ENCODE peak calls at places on chromosomes 7 and 10, in five cellular contexts. P is PC-9, S is GM23248, Q is astrocyte, I is PC-3. H is an unnamed sample. For H3K9me3, the result is how much of the 10 kb centered on the place peaks cover.

GRCh38 chr10:100624298-100624697 is 88.6 kb downstream of the HIF1AN start:
- DNase-seq in P (no peak), S (no peak), Q (no peak), I (no peak), H (peak)

GRCh38 chr7:17632401-17632800 is 307.9 kb downstream of the SNX13 start:
- DNase-seq in S (peak), Q (no peak), P (no peak), I (no peak), H (no peak)

GRCh38 chr7:825386-825785 is 6.9 kb upstream of the SUN1 start:
- DNase-seq in S (peak), Q (peak), P (no peak), I (no peak), H (peak)

GRCh38 chr10:75941181-75941580 is 509.8 kb downstream of the LRMDA start:
- DNase-seq in S (no peak), Q (no peak), I (no peak), P (no peak), H (no peak)

GRCh38 chr10:58743466-58744115 is 230.9 kb downstream of the BICC1 start:
- DNase-seq in P (no peak), S (peak), Q (peak), I (no peak), H (peak)

GRCh38 chr7:66859794-66860645 is 61.0 kb upstream of the TMEM248 start:
- DNase-seq in P (no peak), S (peak), Q (no peak), I (no peak), H (no peak)

GRCh38 chr7:130114776-130115175 is 44.4 kb downstream of the KLHDC10 start:
- DNase-seq in I (peak), S (no peak), P (peak), Q (no peak), H (peak)

GRCh38 chr7:152674860-152675760 is 831 bp downstream of the XRCC2 start:
- DNase-seq in Q (no peak), P (no peak), S (peak), I (peak), H (peak)

GRCh38 chr10:93039110-93039509 is 21.5 kb upstream of the CYP26C1 start:
- DNase-seq in Q (no peak), P (no peak), I (no peak), S (peak), H (peak)

GRCh38 chr7:18345641-18346234 is 149.8 kb upstream of the HDAC9 start:
- DNase-seq in P (no peak), I (peak), S (peak), Q (peak), H (no peak)

GRCh38 chr10:69422676-69423075 is 6.0 kb upstream of the TACR2 start:
- DNase-seq in I (no peak), P (no peak), Q (no peak), S (no peak), H (no peak)

GRCh38 chr10:10644317-10645111 is 373.2 kb upstream of the CELF2 start:
- DNase-seq in I (no peak), P (no peak), S (peak), Q (peak), H (peak)

GRCh38 chr10:80144302-80145131 is 12.0 kb downstream of the PLAC9 start:
- DNase-seq in S (peak), P (peak), Q (no peak), I (peak), H (peak)

DNA sequence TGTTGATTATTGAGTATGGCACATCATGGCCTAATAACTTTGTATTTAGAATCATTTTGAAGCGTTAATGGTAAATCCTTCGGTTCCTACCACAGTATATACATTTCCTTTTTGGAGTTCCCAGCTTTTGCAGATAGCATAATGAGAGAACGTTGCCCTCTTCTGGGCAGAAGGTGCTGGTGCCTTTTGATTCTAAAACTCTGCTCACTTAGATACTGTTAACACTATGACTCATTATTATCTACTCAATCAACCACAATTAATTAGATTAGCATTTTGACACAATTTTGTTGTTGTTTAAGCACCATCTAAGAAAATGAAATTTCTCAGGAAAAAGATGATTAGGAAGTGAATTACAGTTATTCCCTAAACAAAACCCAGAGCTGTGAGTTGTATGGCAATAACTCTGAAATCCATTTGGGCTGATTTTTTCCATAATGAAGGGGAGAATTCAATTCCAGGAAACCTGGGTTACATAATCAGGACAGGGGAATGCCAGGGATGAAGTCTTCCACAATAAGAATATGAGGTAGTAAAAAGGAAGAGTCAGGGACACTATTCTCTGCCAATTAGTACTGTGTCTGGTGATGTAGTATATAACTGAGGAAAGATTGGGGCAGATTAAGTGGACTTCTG is 11.5 kb upstream of the DLD start:
- DNase-seq in P (peak), S (peak), I (peak), Q (peak), H (peak)
- H2AFZ ChIP-seq in P (peak), S (peak), I (peak), Q (no peak), H (peak)

GRCh38 chr7:158130023-158130409 is 457.6 kb downstream of the PTPRN2 start:
- DNase-seq in S (no peak), I (no peak), P (no peak), Q (no peak), H (peak)
- H3K9me3 ChIP-seq in S (under half), I (under half), P (under half), Q (under half), H (under half)

DNA sequence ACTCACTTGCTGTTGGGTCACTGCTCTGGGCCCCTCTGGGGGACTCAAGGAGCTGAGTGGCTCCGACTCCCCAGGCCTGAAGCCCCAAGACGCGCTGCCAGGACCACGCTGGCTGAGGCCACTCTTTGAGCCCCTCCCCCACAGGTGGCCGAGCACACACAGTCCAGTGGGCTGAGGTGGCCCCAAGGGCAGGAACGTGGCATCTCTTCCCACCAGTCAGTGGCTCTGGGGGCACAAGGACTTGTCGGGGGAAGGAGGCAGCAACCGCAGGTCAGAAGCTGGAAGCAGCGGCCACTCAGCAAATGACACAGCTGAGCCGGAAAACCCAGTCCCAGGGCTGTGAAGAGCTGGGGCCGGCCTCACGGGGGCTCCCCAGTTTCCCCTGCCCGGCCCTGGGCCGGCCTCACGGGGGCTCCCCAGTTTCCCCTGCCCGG is 24.1 kb downstream of the GRIFIN start:
- DNase-seq in I (no peak), Q (no peak), S (no peak), P (no peak), H (no peak)
- H2AFZ ChIP-seq in I (peak), Q (peak), S (peak), P (no peak), H (peak)

DNA sequence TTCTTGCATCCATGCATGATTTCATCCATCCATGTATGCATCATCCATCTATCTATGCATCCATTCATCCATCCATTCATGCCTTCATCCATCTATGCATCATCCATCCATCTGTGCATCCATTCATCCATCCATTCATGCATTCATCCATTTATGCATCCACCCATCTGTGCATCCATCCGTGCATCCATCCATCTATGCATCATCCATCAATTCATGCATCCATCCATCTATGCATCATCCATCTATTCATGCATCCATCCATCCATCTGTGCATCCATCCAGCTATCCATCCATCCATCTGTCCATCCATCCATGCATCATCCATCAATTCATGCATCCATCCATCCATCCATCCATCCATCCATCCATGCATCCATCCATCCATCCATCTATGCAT is 131.3 kb downstream of the DYNC2I1 start:
- DNase-seq in S (no peak), P (no peak), I (no peak), Q (no peak), H (no peak)
- H3K9me3 ChIP-seq in S (under half), P (under half), I (under half), Q (under half), H (under half)

GRCh38 chr7:142025896-142026295 is 30.2 kb downstream of the MGAM start:
- DNase-seq in I (peak), S (peak), Q (peak), P (peak), H (peak)

GRCh38 chr7:142030294-142030693 is 34.6 kb downstream of the MGAM start:
- DNase-seq in Q (no peak), I (peak), P (peak), S (peak), H (peak)

GRCh38 chr7:142024547-142024946 is 28.9 kb downstream of the MGAM start:
- DNase-seq in Q (peak), P (peak), I (peak), S (peak), H (peak)
- H2AFZ ChIP-seq in Q (no peak), P (no peak), I (no peak), S (no peak), H (no peak)

GRCh38 chr7:64294701-64295420 is 18.9 kb upstream of the ZNF736 start:
- DNase-seq in Q (no peak), P (no peak), S (no peak), I (no peak), H (no peak)

DNA sequence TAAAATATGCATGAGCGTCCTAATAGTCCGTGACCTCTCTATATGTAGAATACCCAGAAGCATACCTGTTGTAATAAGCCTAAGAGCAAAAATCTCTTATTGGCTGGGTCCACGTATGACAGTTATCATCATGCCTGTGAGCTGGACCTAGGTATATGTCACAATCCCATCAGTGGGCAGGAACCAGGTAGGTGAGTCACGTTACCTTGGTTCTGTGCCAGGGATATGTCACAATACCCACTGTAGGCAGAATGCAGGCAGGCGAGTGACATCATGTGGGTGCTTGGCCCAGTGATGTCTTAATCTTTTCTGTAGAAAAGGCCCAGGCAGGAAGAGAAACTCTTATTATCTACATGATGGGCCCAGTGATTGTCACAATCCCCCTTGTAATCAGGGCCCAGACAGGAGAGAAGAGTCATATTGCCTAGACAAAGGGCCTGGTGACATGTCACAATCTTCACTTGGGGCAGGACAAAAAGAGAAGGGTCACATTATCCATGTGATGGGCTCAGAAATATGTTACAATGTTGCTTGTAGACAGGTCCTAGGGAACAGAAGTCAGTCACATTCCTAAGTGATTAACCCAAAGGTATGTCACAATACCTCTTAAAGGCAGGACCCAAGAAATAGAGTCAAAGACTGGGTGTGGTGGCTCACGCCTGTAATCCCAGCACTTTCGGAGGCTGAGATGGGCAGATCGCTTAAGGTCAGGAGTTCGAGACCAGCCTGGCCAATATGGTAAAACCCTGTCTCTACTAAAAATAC is 12.9 kb upstream of the ZNF736 start:
- DNase-seq in P (peak), Q (no peak), I (peak), S (no peak), H (no peak)
- H3K9me3 ChIP-seq in P (under half), Q (under half), I (under half), S (under half), H (under half)

DNA sequence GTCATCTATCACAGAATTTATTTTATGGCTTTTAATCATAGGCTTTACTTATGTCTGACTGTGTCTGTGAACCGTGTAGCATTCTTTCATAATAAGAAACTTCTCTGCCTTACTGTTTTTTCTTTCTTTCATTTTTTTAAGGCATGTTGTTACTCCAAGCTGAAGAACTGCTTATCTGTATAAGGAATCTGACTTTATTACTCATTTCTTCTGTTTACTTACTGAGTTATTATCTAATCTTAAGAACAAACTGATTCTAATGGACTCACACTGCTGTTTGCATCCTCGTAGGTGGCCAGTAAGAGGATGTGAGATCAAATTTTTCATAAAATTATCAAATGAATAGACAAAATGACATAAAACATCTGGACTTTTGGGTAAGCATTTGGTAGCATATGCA is 54.7 kb upstream of the DNAJC1 start:
- DNase-seq in Q (no peak), P (no peak), I (peak), S (no peak), H (no peak)
- H2AFZ ChIP-seq in Q (no peak), P (no peak), I (no peak), S (no peak), H (no peak)

DNA sequence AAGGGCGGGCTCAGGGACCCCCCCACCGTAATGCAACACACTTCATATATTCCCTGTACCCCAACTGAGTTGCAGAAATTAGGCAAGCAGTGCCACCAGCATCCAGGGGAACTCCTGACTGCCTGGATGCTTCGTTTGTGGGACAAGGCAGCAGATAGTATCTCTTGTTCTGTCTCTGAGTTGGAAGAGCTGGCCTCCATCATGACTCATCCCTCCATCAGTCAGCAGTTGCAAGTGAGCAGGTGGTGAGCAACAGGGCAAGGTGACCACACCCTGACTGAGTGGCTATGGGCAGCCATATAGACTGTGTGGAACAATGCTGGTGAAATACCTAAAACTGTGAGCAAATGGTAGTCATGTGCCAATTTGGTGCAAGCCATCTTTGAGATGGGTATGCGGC is 22.8 kb upstream of the ADAMTS14 start:
- DNase-seq in S (peak), I (peak), P (peak), Q (peak), H (no peak)
- H3K9me3 ChIP-seq in S (under half), I (under half), P (under half), Q (under half), H (under half)

H was measured in osteoblast.